ENCODE peak calls at places on chromosomes 4 and X, in four cellular contexts. One of them, this sample, is unnamed.

GRCh38 chrX:84477114-84477513 is 25.1 kb downstream of the HDX start:
- DNase-seq in uterus: no peak
- DNase-seq in GM23248: no peak
- DNase-seq in tibial artery: no peak
- DNase-seq in this sample: no peak

GRCh38 chr4:113064244-113064643 is 14.8 kb downstream of the ANK2 start:
- DNase-seq in uterus: no peak
- DNase-seq in GM23248: no peak
- DNase-seq in tibial artery: no peak
- DNase-seq in this sample: no peak

GRCh38 chrX:110437686-110438085 is 79.0 kb downstream of the RTL9 start:
- DNase-seq in uterus: no peak
- DNase-seq in GM23248: no peak
- DNase-seq in tibial artery: no peak
- DNase-seq in this sample: no peak

GRCh38 chrX:120365320-120365719 is 3.4 kb downstream of the ATP1B4 start:
- DNase-seq in uterus: no peak
- DNase-seq in GM23248: peak; percentile 15
- DNase-seq in tibial artery: no peak
- DNase-seq in this sample: peak; percentile 38

GRCh38 chr4:164748375-164748774 is 5.6 kb upstream of the SMIM31 start:
- DNase-seq in uterus: no peak
- DNase-seq in GM23248: peak; percentile 58
- DNase-seq in tibial artery: no peak
- DNase-seq in this sample: no peak

GRCh38 chr4:67575232-67575888 is 16.8 kb downstream of the STAP1 start:
- DNase-seq in uterus: no peak
- DNase-seq in GM23248: no peak
- DNase-seq in tibial artery: no peak
- DNase-seq in this sample: no peak

GRCh38 chr4:3332498-3332897 is 39.7 kb downstream of the RGS12 start:
- DNase-seq in uterus: no peak
- DNase-seq in GM23248: no peak
- DNase-seq in tibial artery: no peak
- DNase-seq in this sample: no peak

GRCh38 chr4:125714845-125715244 is 400.1 kb downstream of the FAT4 start:
- DNase-seq in uterus: no peak
- DNase-seq in GM23248: peak; percentile 23
- DNase-seq in tibial artery: no peak
- DNase-seq in this sample: no peak

GRCh38 chr4:41480985-41481384 is 57.0 kb upstream of the LIMCH1 start:
- DNase-seq in uterus: no peak
- DNase-seq in GM23248: no peak
- DNase-seq in tibial artery: no peak
- DNase-seq in this sample: no peak

GRCh38 chr4:82903737-82904136 is 3.2 kb downstream of the THAP9 start:
- DNase-seq in uterus: no peak
- DNase-seq in GM23248: no peak
- DNase-seq in tibial artery: no peak
- DNase-seq in this sample: no peak

GRCh38 chr4:168388890-168389289 is 70.3 kb upstream of the DDX60 start:
- DNase-seq in uterus: no peak
- DNase-seq in GM23248: peak; percentile 66
- DNase-seq in tibial artery: no peak
- DNase-seq in this sample: no peak

GRCh38 chr4:40283968-40284367 is 51.2 kb upstream of the CHRNA9 start:
- DNase-seq in uterus: no peak
- DNase-seq in GM23248: peak; percentile 49
- DNase-seq in tibial artery: no peak
- DNase-seq in this sample: no peak

GRCh38 chr4:174423257-174423944 is 98.9 kb downstream of the HPGD start:
- DNase-seq in uterus: peak; percentile 50
- DNase-seq in GM23248: peak; percentile 86
- DNase-seq in tibial artery: no peak
- DNase-seq in this sample: peak; percentile 44

GRCh38 chr4:22508376-22508775 is 7.5 kb downstream of the ADGRA3 start:
- DNase-seq in uterus: no peak
- DNase-seq in GM23248: no peak
- DNase-seq in tibial artery: no peak
- DNase-seq in this sample: no peak

GRCh38 chr4:148852092-148852699 is 410.0 kb upstream of the NR3C2 start:
- DNase-seq in uterus: no peak
- DNase-seq in GM23248: no peak
- DNase-seq in tibial artery: no peak
- DNase-seq in this sample: no peak

GRCh38 chr4:22462693-22463092 is 53.2 kb downstream of the ADGRA3 start:
- DNase-seq in uterus: no peak
- DNase-seq in GM23248: no peak
- DNase-seq in tibial artery: no peak
- DNase-seq in this sample: no peak

GRCh38 chr4:113476800-113477199 is 284.7 kb downstream of the CAMK2D start:
- DNase-seq in uterus: no peak
- DNase-seq in GM23248: peak; percentile 67
- DNase-seq in tibial artery: no peak
- DNase-seq in this sample: no peak

GRCh38 chrX:331145-331771 is 12.7 kb upstream of the GTPBP6 start:
- DNase-seq in uterus: no peak
- DNase-seq in GM23248: peak; percentile 78
- DNase-seq in tibial artery: peak; percentile 65
- DNase-seq in this sample: no peak

GRCh38 chrX:7711167-7711566 is 131.8 kb upstream of the VCX start:
- DNase-seq in uterus: no peak
- DNase-seq in GM23248: peak; percentile 0
- DNase-seq in tibial artery: no peak
- DNase-seq in this sample: no peak

GRCh38 chrX:48498374-48498809 is 10.4 kb upstream of the PORCN start:
- DNase-seq in uterus: no peak
- DNase-seq in GM23248: peak; percentile 88
- DNase-seq in tibial artery: peak; percentile 10
- DNase-seq in this sample: no peak

GRCh38 chr4:108173599-108174057 is 4.9 kb upstream of the LEF1 start:
- DNase-seq in uterus: no peak
- DNase-seq in GM23248: no peak
- DNase-seq in tibial artery: no peak
- DNase-seq in this sample: no peak

GRCh38 chr4:13092702-13093101 is 391.4 kb downstream of the RAB28 start:
- DNase-seq in uterus: peak; percentile 23
- DNase-seq in GM23248: peak; percentile 38
- DNase-seq in tibial artery: no peak
- DNase-seq in this sample: no peak

GRCh38 chrX:17039826-17040225 is 93.4 kb downstream of the REPS2 start:
- DNase-seq in uterus: no peak
- DNase-seq in GM23248: peak; percentile 27
- DNase-seq in tibial artery: no peak
- DNase-seq in this sample: no peak

GRCh38 chrX:100648601-100649417 is 4.8 kb downstream of the SRPX2 start:
- DNase-seq in uterus: peak; percentile 46
- DNase-seq in GM23248: peak; percentile 79
- DNase-seq in tibial artery: no peak
- DNase-seq in this sample: peak; percentile 21

GRCh38 chrX:30301977-30302376 is 7.2 kb downstream of the NR0B1 start:
- DNase-seq in uterus: no peak
- DNase-seq in GM23248: peak; percentile 42
- DNase-seq in tibial artery: no peak
- DNase-seq in this sample: no peak

GRCh38 chrX:12657881-12658280 is 133.3 kb upstream of the PRPS2 start:
- DNase-seq in uterus: no peak
- DNase-seq in GM23248: no peak
- DNase-seq in tibial artery: no peak
- DNase-seq in this sample: no peak

GRCh38 chrX:141314441-141314840 is 72.1 kb upstream of the SPANXC start:
- DNase-seq in uterus: no peak
- DNase-seq in GM23248: no peak
- DNase-seq in tibial artery: no peak
- DNase-seq in this sample: no peak

GRCh38 chrX:20091499-20091898 is 25.2 kb downstream of the MAP7D2 start:
- DNase-seq in uterus: no peak
- DNase-seq in GM23248: no peak
- DNase-seq in tibial artery: no peak
- DNase-seq in this sample: no peak

GRCh38 chr4:34974313-34974680 is 1270.0 kb downstream of the ARAP2 start:
- DNase-seq in uterus: no peak
- DNase-seq in GM23248: no peak
- DNase-seq in tibial artery: no peak
- DNase-seq in this sample: no peak

GRCh38 chr4:185839204-185839712 is 27.3 kb upstream of the SORBS2 start:
- DNase-seq in uterus: peak; percentile 33
- DNase-seq in GM23248: peak; percentile 96
- DNase-seq in tibial artery: peak; percentile 75
- DNase-seq in this sample: peak; percentile 52

GRCh38 chr4:132332932-132333722 is 816.0 kb upstream of the PCDH10 start:
- DNase-seq in uterus: no peak
- DNase-seq in GM23248: no peak
- DNase-seq in tibial artery: no peak
- DNase-seq in this sample: no peak

GRCh38 chrX:107686792-107687191 is 58.5 kb downstream of the PRPS1 start:
- DNase-seq in uterus: no peak
- DNase-seq in GM23248: no peak
- DNase-seq in tibial artery: no peak
- DNase-seq in this sample: no peak
- H3K27ac ChIP-seq in uterus: no peak overlapping the region
- H3K27ac ChIP-seq in GM23248: no peak overlapping the region
- H3K27ac ChIP-seq in tibial artery: no peak overlapping the region
- H3K27ac ChIP-seq in this sample: peak overlapping the region; percentile 20

DNA sequence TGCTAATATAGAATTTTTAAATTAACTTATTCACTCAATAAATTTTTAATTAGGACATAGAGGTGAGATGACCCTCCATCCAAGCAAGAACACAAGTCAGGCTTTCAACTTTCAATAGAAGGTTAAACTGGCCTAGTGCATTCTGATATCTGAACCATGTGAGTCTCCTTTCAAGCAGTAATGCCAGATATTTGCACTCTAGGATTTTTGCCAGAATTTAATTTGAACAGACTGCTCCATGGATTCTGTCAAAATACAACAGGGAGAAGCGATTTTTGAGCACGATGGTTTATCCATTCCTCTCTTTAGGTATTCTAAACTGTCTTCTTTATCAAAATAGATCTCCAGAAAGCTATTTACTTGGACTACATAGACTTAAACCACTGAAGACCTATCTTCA is 72.0 kb upstream of the DCLK2 start:
- DNase-seq in uterus: no peak
- DNase-seq in GM23248: peak; percentile 38
- DNase-seq in tibial artery: no peak
- DNase-seq in this sample: no peak
- H3K27ac ChIP-seq in uterus: no peak overlapping the region
- H3K27ac ChIP-seq in GM23248: no peak overlapping the region
- H3K27ac ChIP-seq in tibial artery: peak overlapping the region; percentile 44
- H3K27ac ChIP-seq in this sample: peak overlapping the region; percentile 51

GRCh38 chrX:24426921-24427746 is 38.0 kb upstream of the PDK3 start:
- DNase-seq in uterus: no peak
- DNase-seq in GM23248: no peak
- DNase-seq in tibial artery: no peak
- DNase-seq in this sample: no peak

GRCh38 chrX:24425806-24426205 is 39.3 kb upstream of the PDK3 start:
- DNase-seq in uterus: no peak
- DNase-seq in GM23248: no peak
- DNase-seq in tibial artery: no peak
- DNase-seq in this sample: no peak

GRCh38 chrX:24427747-24428019 is 37.4 kb upstream of the PDK3 start:
- DNase-seq in uterus: no peak
- DNase-seq in GM23248: no peak
- DNase-seq in tibial artery: no peak
- DNase-seq in this sample: no peak

GRCh38 chrX:24426340-24426913 is 38.7 kb upstream of the PDK3 start:
- DNase-seq in uterus: no peak
- DNase-seq in GM23248: peak; percentile 26
- DNase-seq in tibial artery: no peak
- DNase-seq in this sample: no peak

GRCh38 chrX:24428518-24428917 is 36.6 kb upstream of the PDK3 start:
- DNase-seq in uterus: no peak
- DNase-seq in GM23248: no peak
- DNase-seq in tibial artery: no peak
- DNase-seq in this sample: no peak
- H3K27ac ChIP-seq in uterus: peak overlapping the region; percentile 59
- H3K27ac ChIP-seq in GM23248: no peak overlapping the region
- H3K27ac ChIP-seq in tibial artery: peak overlapping the region; percentile 84
- H3K27ac ChIP-seq in this sample: no peak overlapping the region

GRCh38 chr4:76723916-76724315 is 174.0 kb downstream of the SOWAHB start:
- DNase-seq in uterus: no peak
- DNase-seq in GM23248: peak; percentile 91
- DNase-seq in tibial artery: no peak
- DNase-seq in this sample: no peak
- H3K27ac ChIP-seq in uterus: no peak overlapping the region
- H3K27ac ChIP-seq in GM23248: peak overlapping the region; percentile 86
- H3K27ac ChIP-seq in tibial artery: no peak overlapping the region
- H3K27ac ChIP-seq in this sample: no peak overlapping the region

DNA sequence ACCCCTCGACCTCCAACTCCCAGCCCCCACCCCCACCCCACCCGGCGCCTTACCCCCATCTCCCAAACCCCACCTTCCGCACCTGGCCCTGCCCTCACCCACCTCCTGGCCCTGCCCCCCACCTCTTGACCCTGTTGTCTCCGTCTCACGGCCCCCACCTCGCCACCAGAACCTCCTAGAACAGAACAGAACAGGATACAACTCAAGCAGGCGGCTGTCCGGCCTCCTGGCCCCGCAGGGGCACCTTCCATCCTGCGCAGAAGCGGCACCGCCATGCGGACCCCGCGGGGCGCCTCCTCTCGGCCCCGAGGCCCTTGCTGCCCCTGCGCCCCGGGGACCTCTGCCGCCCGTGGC is 354 bp downstream of the CTAG2 start:
- DNase-seq in uterus: no peak
- DNase-seq in GM23248: no peak
- DNase-seq in tibial artery: no peak
- DNase-seq in this sample: no peak
- H3K27ac ChIP-seq in uterus: no peak overlapping the region
- H3K27ac ChIP-seq in GM23248: no peak overlapping the region
- H3K27ac ChIP-seq in tibial artery: no peak overlapping the region
- H3K27ac ChIP-seq in this sample: no peak overlapping the region

DNA sequence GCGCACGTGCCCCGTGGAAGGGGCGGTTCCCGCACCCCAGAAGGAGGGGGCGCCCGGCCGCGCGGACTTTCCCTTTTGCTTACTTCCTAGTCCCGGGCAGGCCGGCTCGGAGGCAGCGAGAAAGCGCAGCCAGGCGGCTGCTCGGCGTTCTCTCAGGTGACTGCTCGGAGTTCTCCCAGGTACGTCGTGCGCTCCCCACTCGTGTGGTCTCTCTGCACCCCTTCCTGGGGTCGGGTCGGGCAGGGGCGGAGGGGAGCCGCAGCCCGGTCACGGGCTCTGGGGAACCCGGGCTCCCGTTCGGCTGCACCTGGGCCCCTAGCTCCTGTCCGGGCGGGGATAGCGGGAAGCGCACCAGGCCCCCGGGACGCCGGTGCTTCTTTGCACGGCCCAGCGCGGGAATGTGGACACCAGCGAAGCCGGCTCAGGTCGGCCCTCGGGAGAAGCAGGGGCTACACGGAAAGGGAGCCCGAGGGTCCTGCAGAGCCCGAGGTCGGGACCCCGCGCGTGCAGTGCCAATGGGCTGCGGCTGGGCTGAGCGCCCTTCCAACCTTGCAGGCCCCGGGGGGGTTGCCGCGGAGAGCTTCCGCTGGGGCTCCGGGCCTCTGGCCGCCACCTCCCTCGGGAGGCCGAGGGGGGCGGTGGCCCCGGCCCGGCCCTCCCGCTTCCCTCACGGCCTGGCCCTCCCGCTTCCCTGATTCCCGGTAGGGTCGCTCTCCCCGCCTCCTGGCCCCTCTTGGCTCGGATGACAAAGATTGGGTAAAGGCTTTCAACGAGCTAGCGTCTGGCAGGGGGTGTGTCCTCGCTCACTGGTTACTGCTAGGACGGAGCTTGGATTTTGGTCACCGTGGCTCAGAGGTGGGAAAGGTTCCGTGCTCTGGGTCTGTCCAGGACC is at the start of gene TLR2:
- DNase-seq in uterus: peak; percentile 30
- DNase-seq in GM23248: peak; percentile 47
- DNase-seq in tibial artery: peak; percentile 88
- DNase-seq in this sample: peak; percentile 69
- H3K27ac ChIP-seq in uterus: no peak within 1 kb of the TSS
- H3K27ac ChIP-seq in GM23248: no peak within 1 kb of the TSS
- H3K27ac ChIP-seq in tibial artery: peak within 1 kb of the TSS; percentile 77
- H3K27ac ChIP-seq in this sample: peak within 1 kb of the TSS; percentile 59

This sample was measured in heart right ventricle.